ENCODE peak calls at places on chromosomes 13 and 19, in ten cellular contexts. R is fibroblast of lung; A is pancreas; M is Daoy; Q is HEK293T; X is NCI-H1417; W is AG10803; V is effector memory CD4-positive, alpha-beta T cell; D is bronchial epithelial cell; U is endothelial cell. P is an unnamed sample.

GRCh38 chr19:40369797-40370196 is 20.2 kb downstream of the HIPK4 start:
- DNase-seq in R (no peak), A (no peak), M (no peak), Q (no peak), X (no peak), W (no peak), V (no peak), D (no peak), U (no peak), P (no peak)

GRCh38 chr19:54317965-54318240 is 4.9 kb upstream of the LILRA5 start:
- DNase-seq in R (no peak), A (no peak), M (no peak), Q (no peak), X (no peak), W (no peak), V (no peak), D (no peak), U (no peak), P (no peak)

GRCh38 chr19:33802001-33802400 is 5.3 kb downstream of the KCTD15 start:
- DNase-seq in R (no peak), A (no peak), M (no peak), Q (no peak), X (no peak), W (no peak), V (no peak), D (no peak), U (no peak), P (no peak)

GRCh38 chr13:114048463-114048862 is 74.6 kb upstream of the C13orf46 start:
- DNase-seq in R (no peak), A (no peak), M (no peak), Q (no peak), X (no peak), W (no peak), V (no peak), D (no peak), U (no peak), P (no peak)

GRCh38 chr19:46115396-46116109 is 8.9 kb downstream of the IGFL3 start:
- DNase-seq in R (peak), A (no peak), M (peak), Q (no peak), X (no peak), W (peak), V (no peak), D (peak), U (no peak), P (peak)

GRCh38 chr13:20182231-20182846 is 10.4 kb downstream of the GJB2 start:
- DNase-seq in R (peak), A (no peak), M (peak), Q (peak), X (peak), W (peak), V (peak), D (peak), U (peak), P (peak)

GRCh38 chr19:29917911-29918310 is 24.1 kb upstream of the URI1 start:
- DNase-seq in R (no peak), A (no peak), M (no peak), Q (no peak), X (no peak), W (no peak), V (no peak), D (no peak), U (no peak), P (no peak)

GRCh38 chr19:48418317-48419064 is 25.0 kb downstream of the GRIN2D start:
- DNase-seq in R (no peak), A (no peak), M (peak), Q (no peak), X (no peak), W (peak), V (no peak), D (no peak), U (no peak), P (peak)

GRCh38 chr19:35195822-35196221 is 32.7 kb downstream of the FAM187B start:
- DNase-seq in R (no peak), A (no peak), M (no peak), Q (no peak), X (no peak), W (peak), V (no peak), D (no peak), U (no peak), P (no peak)

GRCh38 chr19:48772503-48772953 is 17.2 kb downstream of the FGF21 start:
- DNase-seq in R (no peak), A (peak), M (no peak), Q (no peak), X (no peak), W (peak), V (no peak), D (no peak), U (no peak), P (no peak)

GRCh38 chr13:109941951-109942350 is 155.6 kb upstream of the IRS2 start:
- DNase-seq in R (peak), A (no peak), M (no peak), Q (no peak), X (no peak), W (peak), V (no peak), D (peak), U (no peak), P (peak)

GRCh38 chr19:31214086-31214485 is 135.2 kb downstream of the TSHZ3 start:
- DNase-seq in R (peak), A (no peak), M (peak), Q (no peak), X (no peak), W (peak), V (peak), D (peak), U (no peak), P (peak)